ENCODE peak calls at places on chromosomes 13 and 19, in seven cellular contexts. C is PC-9, B is cortex of kidney, X is COR-L47, V is A549, P is GM10248, S is hypothalamus. J is an unnamed sample.

GRCh38 chr19:44701228-44701627 is 2.3 kb downstream of the CEACAM16 start:
- DNase-seq in P (no peak), C (no peak), B (no peak), V (no peak), X (no peak), S (no peak), J (no peak)

GRCh38 chr13:113083402-113084061 is 22.1 kb upstream of the F7 start:
- DNase-seq in B (no peak), C (peak; percentile 60), X (no peak), S (peak; percentile 38), V (no peak), P (no peak), J (peak; percentile 80)

GRCh38 chr13:99527346-99527745 is 26.1 kb downstream of the TM9SF2 start:
- DNase-seq in S (no peak), P (no peak), C (no peak), V (no peak), X (no peak), B (no peak), J (no peak)

GRCh38 chr13:70835349-70835748 is 727.1 kb upstream of the KLHL1 start:
- DNase-seq in V (no peak), P (no peak), C (no peak), X (no peak), S (no peak), B (no peak), J (no peak)

GRCh38 chr19:12749938-12750521 is 1.6 kb upstream of the BEST2 start:
- DNase-seq in C (no peak), B (no peak), X (no peak), P (no peak), S (no peak), V (no peak), J (no peak)

GRCh38 chr19:33524024-33524664 is 2.6 kb upstream of the PEPD start:
- DNase-seq in X (no peak), P (no peak), B (no peak), S (no peak), V (no peak), C (no peak), J (no peak)

GRCh38 chr19:19443902-19444693 is 38.6 kb downstream of the GATAD2A start:
- DNase-seq in X (no peak), B (no peak), C (no peak), P (no peak), S (no peak), V (no peak), J (no peak)

GRCh38 chr13:111957913-111958450 is 109.0 kb upstream of the SOX1 start:
- DNase-seq in C (no peak), P (no peak), V (no peak), X (no peak), B (no peak), S (no peak), J (no peak)

GRCh38 chr13:21046203-21046602 is 15.2 kb downstream of the LATS2 start:
- DNase-seq in B (no peak), S (no peak), C (no peak), P (no peak), V (no peak), X (no peak), J (no peak)